ENCODE peak calls at places on chromosomes 2 and 18, in ten cellular contexts. P, F, D, E, L, K, M, J, X and T are unnamed samples.

GRCh38 chr18:39604836-39605235 is 2039.2 kb upstream of the CELF4 start:
- DNase-seq in L (no peak), F (no peak), M (peak; percentile 20), K (no peak), P (no peak), J (no peak), D (no peak), X (no peak), E (no peak), T (no peak)

GRCh38 chr2:70248810-70249438 is 496 bp upstream of the TIA1 start:
- DNase-seq in M (no peak), F (no peak), E (peak; percentile 31), K (peak; percentile 89), J (peak; percentile 93), X (no peak), L (peak; percentile 53), D (peak; percentile 88), P (peak; percentile 91), T (peak; percentile 69)

GRCh38 chr2:223100061-223100511 is 48.1 kb downstream of the KCNE4 start:
- DNase-seq in F (no peak), E (no peak), D (no peak), P (no peak), L (no peak), K (peak; percentile 72), J (no peak), X (no peak), M (no peak), T (no peak)

GRCh38 chr2:109290887-109291675 is 162.1 kb downstream of the SH3RF3 start:
- DNase-seq in J (peak; percentile 66), X (no peak), M (no peak), L (no peak), F (no peak), K (peak; percentile 57), P (no peak), E (no peak), D (no peak), T (no peak)

GRCh38 chr18:37582306-37582705 is 16.7 kb upstream of the CELF4 start:
- DNase-seq in P (no peak), K (no peak), X (no peak), J (no peak), E (no peak), M (no peak), L (no peak), F (no peak), D (no peak), T (no peak)

GRCh38 chr18:45589559-45590041 is 25.7 kb upstream of the SLC14A2 start:
- DNase-seq in F (no peak), X (no peak), J (no peak), M (no peak), L (no peak), E (no peak), D (no peak), P (no peak), K (peak; percentile 53), T (no peak)

GRCh38 chr2:150878347-150878746 is 383.3 kb downstream of the RBM43 start:
- DNase-seq in F (peak; percentile 62), M (peak; percentile 24), L (no peak), X (no peak), K (no peak), E (no peak), J (no peak), D (no peak), P (peak; percentile 17), T (no peak)

GRCh38 chr2:60271718-60272117 is 281.7 kb downstream of the BCL11A start:
- DNase-seq in J (no peak), X (no peak), E (no peak), K (no peak), D (no peak), L (no peak), M (no peak), P (no peak), F (no peak), T (no peak)

GRCh38 chr2:112244854-112245253 is 10.0 kb downstream of the ZC3H8 start:
- DNase-seq in D (no peak), X (no peak), K (no peak), P (no peak), J (no peak), E (no peak), F (no peak), M (no peak), L (no peak), T (no peak)

GRCh38 chr18:11728247-11728646 is 39.2 kb downstream of the GNAL start:
- DNase-seq in M (peak; percentile 48), D (no peak), P (peak; percentile 57), E (no peak), F (peak; percentile 8), L (no peak), J (no peak), K (no peak), X (no peak), T (no peak)

GRCh38 chr18:75125359-75126331 is 83.3 kb downstream of the PTGR3 start:
- DNase-seq in E (no peak), J (peak; percentile 75), L (peak; percentile 7), K (no peak), D (no peak), M (no peak), F (no peak), P (no peak), X (peak; percentile 79), T (no peak)

GRCh38 chr2:190997516-190998113 is 16.4 kb downstream of the STAT1 start:
- DNase-seq in D (no peak), K (no peak), J (no peak), F (no peak), E (no peak), X (no peak), L (no peak), M (no peak), P (no peak), T (no peak)

GRCh38 chr18:50973367-50974126 is 5.7 kb downstream of the ELAC1 start:
- DNase-seq in J (no peak), L (no peak), E (no peak), K (no peak), X (no peak), M (peak; percentile 67), P (peak; percentile 47), F (no peak), D (no peak), T (no peak)

GRCh38 chr2:64018715-64019082 is 529 bp downstream of the VPS54 start:
- DNase-seq in M (peak; percentile 72), D (no peak), P (no peak), J (no peak), L (no peak), X (no peak), F (no peak), E (no peak), K (peak; percentile 56), T (no peak)

GRCh38 chr2:100643459-100643858 is 80.7 kb downstream of the PDCL3 start:
- DNase-seq in E (no peak), L (no peak), D (no peak), J (no peak), F (no peak), P (no peak), X (no peak), M (no peak), K (no peak), T (no peak)

GRCh38 chr2:149082781-149083180 is 44.3 kb downstream of the LYPD6B start:
- DNase-seq in F (no peak), X (no peak), P (no peak), E (no peak), L (no peak), K (no peak), M (no peak), D (no peak), J (no peak), T (no peak)

GRCh38 chr2:242010567-242011513 is 141.3 kb downstream of the RTP5 start:
- DNase-seq in M (peak; percentile 35), L (no peak), D (no peak), X (no peak), J (peak; percentile 43), E (peak; percentile 30), P (no peak), K (no peak), F (no peak), T (no peak)

GRCh38 chr18:26089247-26090129 is 925 bp downstream of the SS18 start:
- DNase-seq in L (no peak), X (no peak), J (no peak), E (peak; percentile 29), K (no peak), P (peak; percentile 35), M (peak; percentile 34), D (no peak), F (no peak), T (no peak)

DNA sequence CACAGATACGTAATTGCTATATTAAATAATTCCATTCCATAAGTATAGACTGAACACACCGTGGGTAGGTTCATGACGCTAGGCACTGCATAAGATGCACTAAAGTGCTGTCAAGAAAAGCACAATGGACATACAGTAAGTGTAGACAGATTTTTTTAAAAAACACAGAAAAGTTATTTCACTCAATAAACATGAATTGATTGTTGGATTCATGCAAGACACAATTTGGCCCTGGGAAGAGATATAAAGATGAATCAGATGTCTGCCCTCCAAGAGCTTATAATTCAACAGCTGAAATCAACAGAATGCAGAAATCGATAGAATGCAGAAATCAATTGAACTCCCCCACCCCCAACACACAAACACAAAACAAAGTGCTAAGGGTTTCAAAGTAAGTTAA is 1.8 kb downstream of the NBAS start:
- DNase-seq in X (no peak), J (no peak), F (no peak), D (no peak), P (no peak), K (no peak), L (no peak), M (no peak), E (no peak), T (no peak)
- H3K4me3 ChIP-seq in X (no peak overlapping the region), J (no peak overlapping the region), F (peak overlapping the region; percentile 79), D (no peak overlapping the region), P (peak overlapping the region; percentile 64), K (no peak overlapping the region), L (no peak overlapping the region), M (peak overlapping the region; percentile 92), E (peak overlapping the region; percentile 76), T (no peak overlapping the region)

GRCh38 chr18:54217624-54218023 is 6.8 kb downstream of the MBD2 start:
- DNase-seq in P (no peak), F (no peak), E (no peak), J (no peak), D (no peak), K (no peak), M (no peak), X (no peak), L (no peak), T (no peak)
- TF ChIP-seq POLR2A in P (no peak), F (no peak), E (no peak), J (no peak), D (no peak), K (no peak), M (no peak), X (no peak), L (no peak), T (no peak)

GRCh38 chr2:9771481-9772017 is 71.7 kb upstream of the TAF1B start:
- DNase-seq in X (no peak), M (no peak), E (peak; percentile 40), K (no peak), P (peak; percentile 85), L (no peak), J (no peak), F (no peak), D (no peak), T (no peak)
- TF ChIP-seq CTCF in X (no peak), M (no peak), E (no peak), K (no peak), P (peak; percentile 31), L (no peak), J (no peak), F (no peak), D (no peak), T (no peak)

DNA sequence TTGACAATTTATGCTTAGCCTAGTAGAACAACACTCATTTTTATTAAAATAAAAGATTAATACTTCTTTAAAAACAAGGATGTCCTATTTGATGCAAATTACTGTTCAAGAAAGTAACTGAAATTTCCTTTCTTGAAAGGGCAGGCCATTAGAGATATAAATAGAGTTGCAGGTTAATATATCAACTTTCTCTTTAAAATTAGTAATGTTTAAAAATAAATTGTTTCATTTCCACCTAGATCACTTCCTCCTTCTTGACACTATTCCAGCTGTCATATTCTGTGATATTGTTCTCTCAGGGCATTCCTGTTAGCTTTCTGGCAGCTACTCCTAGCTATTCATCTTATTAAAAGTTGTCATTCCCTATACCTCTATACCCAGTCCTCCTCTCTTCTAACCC is 357.9 kb upstream of the NRP2 start:
- DNase-seq in J (no peak), D (no peak), L (no peak), P (no peak), K (no peak), X (no peak), E (no peak), F (no peak), M (no peak), T (no peak)
- H3K4me3 ChIP-seq in J (no peak overlapping the region), D (no peak overlapping the region), L (no peak overlapping the region), P (no peak overlapping the region), K (no peak overlapping the region), X (no peak overlapping the region), E (no peak overlapping the region), F (no peak overlapping the region), M (no peak overlapping the region), T (no peak overlapping the region)